ENCODE peak calls at places on chromosomes 13 and 19, in five cellular contexts. One of them, this sample, is unnamed.

GRCh38 chr19:33462112-33462726 is 59.4 kb downstream of the PEPD start:
- DNase-seq in central memory CD8-positive, alpha-beta T cell: no peak
- DNase-seq in activated naive CD4-positive, alpha-beta T cell: no peak
- DNase-seq in stimulated activated CD8-positive, alpha-beta memory T cell treated with anti-CD3 and anti-CD28 coated beads, Interleukin-7, amount 100 ng/mL, for 24 hours: no peak
- DNase-seq in amniotic epithelial cell: no peak
- DNase-seq in this sample: no peak

GRCh38 chr19:694481-695349 is 537 bp downstream of the PRSS57 start:
- DNase-seq in central memory CD8-positive, alpha-beta T cell: no peak
- DNase-seq in activated naive CD4-positive, alpha-beta T cell: no peak
- DNase-seq in stimulated activated CD8-positive, alpha-beta memory T cell treated with anti-CD3 and anti-CD28 coated beads, Interleukin-7, amount 100 ng/mL, for 24 hours: no peak
- DNase-seq in amniotic epithelial cell: no peak
- DNase-seq in this sample: no peak

GRCh38 chr19:8515317-8515716 is 1.4 kb upstream of the ZNF414 start:
- DNase-seq in central memory CD8-positive, alpha-beta T cell: peak
- DNase-seq in activated naive CD4-positive, alpha-beta T cell: peak
- DNase-seq in stimulated activated CD8-positive, alpha-beta memory T cell treated with anti-CD3 and anti-CD28 coated beads, Interleukin-7, amount 100 ng/mL, for 24 hours: no peak
- DNase-seq in amniotic epithelial cell: peak
- DNase-seq in this sample: no peak

GRCh38 chr13:60425332-60425731 is 28.3 kb downstream of the TDRD3 start:
- DNase-seq in central memory CD8-positive, alpha-beta T cell: no peak
- DNase-seq in activated naive CD4-positive, alpha-beta T cell: no peak
- DNase-seq in stimulated activated CD8-positive, alpha-beta memory T cell treated with anti-CD3 and anti-CD28 coated beads, Interleukin-7, amount 100 ng/mL, for 24 hours: no peak
- DNase-seq in amniotic epithelial cell: no peak
- DNase-seq in this sample: no peak

GRCh38 chr19:39590265-39590664 is 12.1 kb upstream of the LGALS13 start:
- DNase-seq in central memory CD8-positive, alpha-beta T cell: no peak
- DNase-seq in activated naive CD4-positive, alpha-beta T cell: no peak
- DNase-seq in stimulated activated CD8-positive, alpha-beta memory T cell treated with anti-CD3 and anti-CD28 coated beads, Interleukin-7, amount 100 ng/mL, for 24 hours: no peak
- DNase-seq in amniotic epithelial cell: no peak
- DNase-seq in this sample: no peak

GRCh38 chr13:76944457-76944856 is 3.9 kb upstream of the ACOD1 start:
- DNase-seq in central memory CD8-positive, alpha-beta T cell: no peak
- DNase-seq in activated naive CD4-positive, alpha-beta T cell: no peak
- DNase-seq in stimulated activated CD8-positive, alpha-beta memory T cell treated with anti-CD3 and anti-CD28 coated beads, Interleukin-7, amount 100 ng/mL, for 24 hours: no peak
- DNase-seq in amniotic epithelial cell: peak
- DNase-seq in this sample: no peak

GRCh38 chr13:44646044-44646443 is 69.9 kb upstream of the TSC22D1 start:
- DNase-seq in central memory CD8-positive, alpha-beta T cell: no peak
- DNase-seq in activated naive CD4-positive, alpha-beta T cell: no peak
- DNase-seq in stimulated activated CD8-positive, alpha-beta memory T cell treated with anti-CD3 and anti-CD28 coated beads, Interleukin-7, amount 100 ng/mL, for 24 hours: no peak
- DNase-seq in amniotic epithelial cell: no peak
- DNase-seq in this sample: no peak

GRCh38 chr19:43438291-43439162 is 23.8 kb downstream of the TEX101 start:
- DNase-seq in central memory CD8-positive, alpha-beta T cell: no peak
- DNase-seq in activated naive CD4-positive, alpha-beta T cell: no peak
- DNase-seq in stimulated activated CD8-positive, alpha-beta memory T cell treated with anti-CD3 and anti-CD28 coated beads, Interleukin-7, amount 100 ng/mL, for 24 hours: no peak
- DNase-seq in amniotic epithelial cell: peak
- DNase-seq in this sample: no peak

GRCh38 chr13:97058896-97059295 is 64.6 kb upstream of the OXGR1 start:
- DNase-seq in central memory CD8-positive, alpha-beta T cell: no peak
- DNase-seq in activated naive CD4-positive, alpha-beta T cell: no peak
- DNase-seq in stimulated activated CD8-positive, alpha-beta memory T cell treated with anti-CD3 and anti-CD28 coated beads, Interleukin-7, amount 100 ng/mL, for 24 hours: no peak
- DNase-seq in amniotic epithelial cell: no peak
- DNase-seq in this sample: no peak

GRCh38 chr19:19460761-19461265 is 54.5 kb downstream of the TSSK6 start:
- DNase-seq in central memory CD8-positive, alpha-beta T cell: peak
- DNase-seq in activated naive CD4-positive, alpha-beta T cell: peak
- DNase-seq in stimulated activated CD8-positive, alpha-beta memory T cell treated with anti-CD3 and anti-CD28 coated beads, Interleukin-7, amount 100 ng/mL, for 24 hours: peak
- DNase-seq in amniotic epithelial cell: no peak
- DNase-seq in this sample: no peak

GRCh38 chr13:114134111-114134943 is 1.9 kb upstream of the RASA3 start:
- DNase-seq in central memory CD8-positive, alpha-beta T cell: no peak
- DNase-seq in activated naive CD4-positive, alpha-beta T cell: no peak
- DNase-seq in stimulated activated CD8-positive, alpha-beta memory T cell treated with anti-CD3 and anti-CD28 coated beads, Interleukin-7, amount 100 ng/mL, for 24 hours: no peak
- DNase-seq in amniotic epithelial cell: no peak
- DNase-seq in this sample: no peak

GRCh38 chr13:83780201-83780600 is 102.1 kb downstream of the SLITRK1 start:
- DNase-seq in central memory CD8-positive, alpha-beta T cell: no peak
- DNase-seq in activated naive CD4-positive, alpha-beta T cell: no peak
- DNase-seq in stimulated activated CD8-positive, alpha-beta memory T cell treated with anti-CD3 and anti-CD28 coated beads, Interleukin-7, amount 100 ng/mL, for 24 hours: no peak
- DNase-seq in amniotic epithelial cell: peak
- DNase-seq in this sample: no peak

GRCh38 chr13:92657565-92657964 is 569.0 kb upstream of the GPC6 start:
- DNase-seq in central memory CD8-positive, alpha-beta T cell: no peak
- DNase-seq in activated naive CD4-positive, alpha-beta T cell: no peak
- DNase-seq in stimulated activated CD8-positive, alpha-beta memory T cell treated with anti-CD3 and anti-CD28 coated beads, Interleukin-7, amount 100 ng/mL, for 24 hours: no peak
- DNase-seq in amniotic epithelial cell: peak
- DNase-seq in this sample: no peak

This sample was measured in NCI-H1930.